ENCODE peak calls at places on chromosome 22, in ten cellular contexts. U, S, V, D, X, L, R, G, Y and F are unnamed samples.
A peak's percentile ranks its signal among the peaks of the same experiment; 100 is the strongest.

GRCh38 chr22:32695451-32695891 is 106.0 kb upstream of the TIMP3 start:
- DNase-seq in U (no peak), S (no peak), V (peak; percentile 89), D (no peak), X (no peak), L (peak; percentile 93), R (no peak), G (peak; percentile 62), Y (peak; percentile 88), F (no peak)

GRCh38 chr22:41290262-41291221 is 4.6 kb upstream of the RANGAP1 start:
- DNase-seq in U (no peak), S (no peak), V (peak; percentile 89), D (no peak), X (no peak), L (peak; percentile 37), R (no peak), G (peak; percentile 98), Y (peak; percentile 80), F (no peak)

GRCh38 chr22:28801845-28802594 is 1.7 kb upstream of the XBP1 start:
- DNase-seq in U (no peak), S (no peak), V (no peak), D (peak; percentile 75), X (no peak), L (no peak), R (no peak), G (no peak), Y (no peak), F (no peak)

GRCh38 chr22:39313258-39314001 is 6.0 kb downstream of the RPL3 start:
- DNase-seq in U (no peak), S (no peak), V (no peak), D (no peak), X (no peak), L (no peak), R (no peak), G (no peak), Y (no peak), F (no peak)

GRCh38 chr22:30472994-30473720 is 1.3 kb upstream of the SEC14L3 start:
- DNase-seq in U (no peak), S (no peak), V (no peak), D (no peak), X (no peak), L (no peak), R (no peak), G (no peak), Y (no peak), F (no peak)

GRCh38 chr22:35783943-35784614 is 66.4 kb downstream of the APOL5 start:
- DNase-seq in U (no peak), S (no peak), V (no peak), D (no peak), X (no peak), L (no peak), R (no peak), G (no peak), Y (peak; percentile 86), F (no peak)

GRCh38 chr22:35678836-35679235 is 30.6 kb downstream of the APOL6 start:
- DNase-seq in U (no peak), S (no peak), V (no peak), D (no peak), X (no peak), L (no peak), R (no peak), G (no peak), Y (no peak), F (no peak)

GRCh38 chr22:42645341-42645937 is 3.8 kb downstream of the CYB5R3 start:
- DNase-seq in U (no peak), S (no peak), V (no peak), D (no peak), X (no peak), L (no peak), R (peak; percentile 61), G (no peak), Y (peak; percentile 77), F (no peak)

GRCh38 chr22:35917651-35918050 is 111.0 kb downstream of the RBFOX2 start:
- DNase-seq in U (no peak), S (no peak), V (no peak), D (no peak), X (no peak), L (no peak), R (no peak), G (no peak), Y (no peak), F (no peak)

GRCh38 chr22:41557401-41558240 is 3.2 kb upstream of the CSDC2 start:
- DNase-seq in U (peak; percentile 75), S (peak; percentile 79), V (peak; percentile 92), D (peak; percentile 74), X (peak; percentile 50), L (peak; percentile 98), R (peak; percentile 75), G (peak; percentile 65), Y (peak; percentile 89), F (peak; percentile 54)

GRCh38 chr22:27990879-27991278 is 71.8 kb upstream of the PITPNB start:
- DNase-seq in U (peak; percentile 79), S (peak; percentile 64), V (peak; percentile 70), D (no peak), X (peak; percentile 80), L (peak; percentile 49), R (peak; percentile 46), G (peak; percentile 8), Y (peak; percentile 68), F (no peak)

GRCh38 chr22:35918466-35918865 is 110.2 kb downstream of the RBFOX2 start:
- DNase-seq in U (no peak), S (no peak), V (no peak), D (no peak), X (no peak), L (no peak), R (no peak), G (no peak), Y (peak; percentile 50), F (no peak)

DNA sequence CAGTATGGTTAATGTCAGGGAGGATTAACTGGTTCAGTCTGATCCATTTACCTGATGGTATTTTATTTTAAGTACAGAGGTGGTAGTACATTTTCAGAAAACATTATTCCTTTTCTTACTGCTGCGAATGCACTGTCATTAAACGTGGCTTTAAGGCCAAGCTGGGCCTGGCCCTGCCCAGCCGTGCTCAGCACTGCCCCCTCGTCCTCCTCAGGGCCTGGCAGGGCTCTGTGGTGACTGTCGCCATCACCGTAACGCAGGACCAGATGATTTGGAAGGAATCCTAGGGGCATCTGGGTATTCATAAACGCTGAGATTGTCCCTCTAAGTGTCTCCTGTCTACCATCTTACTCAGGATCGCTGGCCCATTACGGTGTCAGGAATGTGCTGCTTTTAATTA is 302.0 kb downstream of the TBC1D22A start:
- DNase-seq in U (no peak), S (no peak), V (no peak), D (no peak), X (no peak), L (no peak), R (no peak), G (no peak), Y (no peak), F (peak; percentile 11)
- H3K4me3 ChIP-seq in U (no peak overlapping the region), S (no peak overlapping the region), V (no peak overlapping the region), D (no peak overlapping the region), X (no peak overlapping the region), L (no peak overlapping the region), R (no peak overlapping the region), G (no peak overlapping the region), Y (no peak overlapping the region), F (no peak overlapping the region)

DNA sequence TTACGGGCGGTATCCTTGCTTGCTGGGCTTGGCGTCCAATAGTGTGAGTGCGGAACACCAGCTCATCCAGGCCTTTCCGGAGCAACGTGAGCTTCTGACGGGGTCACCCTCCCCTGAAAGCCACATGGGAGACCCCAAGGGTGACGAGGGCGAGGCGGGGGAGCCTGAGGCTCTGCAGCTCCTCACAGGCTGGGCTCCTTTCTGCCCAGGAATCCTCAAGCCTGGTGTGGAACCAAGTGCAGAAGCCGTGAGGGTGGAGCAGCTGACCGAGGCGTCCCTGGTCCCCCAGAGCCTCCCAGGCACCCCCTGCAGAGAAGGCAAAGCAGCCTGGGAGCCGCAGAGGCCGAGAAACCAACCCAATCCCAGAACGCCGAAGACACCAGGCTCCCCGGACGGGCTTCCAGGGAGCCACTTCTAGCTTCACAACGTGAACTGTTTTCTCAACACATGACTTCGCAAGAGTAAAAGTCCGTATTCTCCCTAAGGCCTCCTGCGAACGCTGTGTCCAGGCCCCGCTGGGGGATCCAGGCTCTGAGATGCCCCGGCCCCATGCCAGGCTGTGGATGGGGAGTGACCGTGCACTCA is 530.3 kb downstream of the BRD1 start:
- DNase-seq in U (no peak), S (peak; percentile 6), V (no peak), D (no peak), X (no peak), L (no peak), R (no peak), G (no peak), Y (no peak), F (no peak)
- H3K4me3 ChIP-seq in U (no peak overlapping the region), S (no peak overlapping the region), V (no peak overlapping the region), D (no peak overlapping the region), X (no peak overlapping the region), L (no peak overlapping the region), R (no peak overlapping the region), G (no peak overlapping the region), Y (no peak overlapping the region), F (no peak overlapping the region)

GRCh38 chr22:17155941-17156340 is 3.1 kb downstream of the HDHD5 start:
- DNase-seq in U (no peak), S (no peak), V (no peak), D (no peak), X (no peak), L (no peak), R (no peak), G (no peak), Y (no peak), F (no peak)
- H3K4me3 ChIP-seq in U (no peak overlapping the region), S (no peak overlapping the region), V (no peak overlapping the region), D (no peak overlapping the region), X (no peak overlapping the region), L (no peak overlapping the region), R (no peak overlapping the region), G (no peak overlapping the region), Y (no peak overlapping the region), F (no peak overlapping the region)

DNA sequence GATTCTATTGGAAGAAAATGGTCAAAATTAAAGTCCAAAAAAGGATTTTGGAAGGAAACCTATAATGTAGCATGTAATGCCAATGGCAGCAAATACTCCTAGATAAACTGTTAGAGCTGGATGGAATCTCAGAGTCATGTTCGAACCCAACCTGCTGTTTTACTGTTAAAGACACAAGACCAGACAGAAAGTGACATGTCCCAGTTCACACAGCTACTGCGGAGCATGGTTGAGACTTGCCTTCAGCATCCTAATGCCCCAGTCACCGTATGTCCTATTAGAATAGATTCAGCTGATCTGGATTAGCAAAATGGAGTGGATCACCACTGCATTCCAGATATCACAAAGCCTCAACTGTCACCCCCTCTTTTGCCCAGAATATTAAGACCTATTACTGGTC is 14.9 kb downstream of the PISD start:
- DNase-seq in U (no peak), S (no peak), V (no peak), D (no peak), X (no peak), L (no peak), R (no peak), G (peak; percentile 28), Y (no peak), F (no peak)
- H3K4me3 ChIP-seq in U (no peak overlapping the region), S (no peak overlapping the region), V (no peak overlapping the region), D (no peak overlapping the region), X (no peak overlapping the region), L (no peak overlapping the region), R (no peak overlapping the region), G (no peak overlapping the region), Y (no peak overlapping the region), F (no peak overlapping the region)

GRCh38 chr22:37162221-37163095 is 12.7 kb upstream of the IL2RB start:
- DNase-seq in U (no peak), S (no peak), V (peak; percentile 54), D (peak; percentile 89), X (no peak), L (no peak), R (no peak), G (no peak), Y (no peak), F (no peak)
- H3K4me3 ChIP-seq in U (no peak overlapping the region), S (no peak overlapping the region), V (no peak overlapping the region), D (no peak overlapping the region), X (no peak overlapping the region), L (no peak overlapping the region), R (no peak overlapping the region), G (no peak overlapping the region), Y (no peak overlapping the region), F (no peak overlapping the region)

GRCh38 chr22:20642668-20643179 is 131.2 kb upstream of the SERPIND1 start:
- DNase-seq in U (no peak), S (no peak), V (no peak), D (no peak), X (no peak), L (no peak), R (no peak), G (no peak), Y (no peak), F (no peak)
- H3K4me3 ChIP-seq in U (no peak overlapping the region), S (no peak overlapping the region), V (no peak overlapping the region), D (no peak overlapping the region), X (no peak overlapping the region), L (no peak overlapping the region), R (no peak overlapping the region), G (no peak overlapping the region), Y (no peak overlapping the region), F (no peak overlapping the region)